ENCODE peak calls at places on chromosomes 11 and 22, in seven cellular contexts. Q is uterus, D is prostate gland, E is IMR-90, F is endothelial cell of umbilical vein, K is body of pancreas, C is sigmoid colon. U is an unnamed sample.
A peak's percentile ranks its signal among the peaks of the same experiment; 100 is the strongest.

GRCh38 chr11:67648140-67648795 is 2.3 kb downstream of the ACY3 start:
- DNase-seq in C (no peak), D (no peak), K (peak; percentile 72), Q (no peak), F (no peak), E (no peak), U (no peak)

GRCh38 chr22:25485626-25486545 is 78.6 kb upstream of the GRK3 start:
- DNase-seq in D (no peak), F (no peak), Q (no peak), K (no peak), E (peak; percentile 43), C (no peak), U (no peak)

GRCh38 chr11:107413352-107413751 is 44.3 kb downstream of the CWF19L2 start:
- DNase-seq in C (no peak), F (no peak), D (no peak), E (no peak), Q (no peak), K (no peak), U (no peak)

GRCh38 chr11:1829039-1829820 is 5.6 kb upstream of the SYT8 start:
- DNase-seq in F (no peak), C (no peak), Q (no peak), D (peak; percentile 60), K (no peak), E (peak; percentile 43), U (peak; percentile 14)

GRCh38 chr11:63504933-63505586 is 824 bp upstream of the LGALS12 start:
- DNase-seq in C (no peak), K (peak; percentile 86), D (no peak), F (no peak), E (no peak), Q (no peak), U (peak; percentile 89)

GRCh38 chr11:47413908-47414684 is 5.7 kb downstream of the SLC39A13 start:
- DNase-seq in K (no peak), F (no peak), E (peak; percentile 89), Q (peak; percentile 84), D (no peak), C (peak; percentile 81), U (no peak)

GRCh38 chr11:45771194-45771941 is 33.6 kb upstream of the SLC35C1 start:
- DNase-seq in Q (peak; percentile 74), F (peak; percentile 71), K (peak; percentile 74), E (peak; percentile 38), C (peak; percentile 78), D (peak; percentile 49), U (peak; percentile 70)

GRCh38 chr11:19953909-19954308 is 206.4 kb downstream of the DBX1 start:
- DNase-seq in F (peak; percentile 78), K (no peak), D (no peak), C (no peak), Q (no peak), E (peak; percentile 91), U (no peak)

GRCh38 chr11:2513441-2513840 is 68.6 kb downstream of the KCNQ1 start:
- DNase-seq in K (no peak), F (no peak), E (no peak), Q (no peak), C (no peak), D (no peak), U (peak; percentile 33)

GRCh38 chr11:16013649-16014275 is 342.6 kb downstream of the SOX6 start:
- DNase-seq in D (no peak), E (peak; percentile 43), Q (no peak), F (no peak), C (no peak), K (no peak), U (no peak)

GRCh38 chr22:38953577-38954413 is 3.6 kb upstream of the APOBEC3A start:
- DNase-seq in D (no peak), Q (no peak), C (peak; percentile 54), E (no peak), K (no peak), F (no peak), U (no peak)

GRCh38 chr11:22785251-22785650 is 44.4 kb downstream of the SVIP start:
- DNase-seq in C (no peak), K (no peak), D (no peak), Q (no peak), F (peak; percentile 85), E (peak; percentile 57), U (no peak)

GRCh38 chr22:41917906-41918791 is 3.3 kb upstream of the SHISA8 start:
- DNase-seq in C (no peak), D (no peak), F (peak; percentile 64), K (no peak), E (peak; percentile 63), Q (no peak), U (no peak)

GRCh38 chr22:41919357-41920224 is 4.7 kb upstream of the SHISA8 start:
- DNase-seq in E (peak; percentile 11), C (no peak), D (peak; percentile 39), Q (no peak), F (no peak), K (peak; percentile 41), U (no peak)

GRCh38 chr22:41922940-41923594 is 3.5 kb downstream of the TNFRSF13C start:
- DNase-seq in F (no peak), E (no peak), K (no peak), C (no peak), D (no peak), Q (no peak), U (no peak)

GRCh38 chr22:41922336-41922735 is 4.3 kb downstream of the TNFRSF13C start:
- DNase-seq in K (no peak), F (no peak), E (no peak), Q (no peak), C (no peak), D (no peak), U (no peak)

DNA sequence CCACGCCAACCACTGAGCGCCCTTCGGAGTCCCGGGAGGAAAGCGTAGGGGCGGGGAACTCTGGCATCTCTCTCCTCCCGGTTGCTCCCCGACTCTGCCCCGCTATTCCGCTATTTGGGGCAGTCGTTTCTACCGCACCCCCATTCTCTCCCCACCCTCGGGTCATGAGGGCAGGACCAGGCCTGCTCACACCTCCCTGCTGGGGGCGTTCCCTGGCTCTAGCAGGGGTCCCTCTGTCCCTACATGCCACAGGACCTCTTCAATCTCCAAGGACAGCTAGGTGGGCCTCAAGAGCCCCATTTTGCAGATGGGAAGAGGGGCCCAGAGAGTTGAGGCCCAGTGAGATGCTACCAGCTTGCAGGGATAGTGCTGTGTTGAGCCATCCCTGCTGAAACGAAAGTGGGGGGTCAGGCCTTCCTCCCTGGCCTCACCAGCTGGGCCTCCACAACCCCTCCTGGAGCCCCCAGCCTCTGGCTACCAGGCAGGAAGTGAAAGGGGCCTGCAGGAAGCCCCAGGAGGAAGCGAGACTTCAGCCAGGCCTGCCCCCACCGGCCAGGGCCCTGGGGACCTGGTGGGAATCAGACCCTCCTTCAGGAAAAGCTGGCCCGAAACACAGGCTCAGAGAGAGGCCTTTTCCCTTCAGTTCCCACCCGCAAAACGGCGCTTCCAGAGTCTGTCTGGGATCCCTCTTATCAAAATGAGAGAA is 5.5 kb upstream of the SHISA8 start:
- DNase-seq in K (no peak), E (no peak), C (no peak), F (no peak), Q (no peak), D (no peak), U (no peak)
- H3K4me3 ChIP-seq in K (no peak overlapping the region), E (no peak overlapping the region), C (peak overlapping the region; percentile 33), F (no peak overlapping the region), Q (no peak overlapping the region), D (peak overlapping the region; percentile 39), U (no peak overlapping the region)

GRCh38 chr22:26589367-26589844 is 526 bp downstream of the TPST2 start:
- DNase-seq in D (no peak), Q (peak; percentile 24), K (peak; percentile 40), E (peak; percentile 12), F (peak; percentile 23), C (no peak), U (peak; percentile 90)

GRCh38 chr22:26588749-26589366 is 1.1 kb downstream of the TPST2 start:
- DNase-seq in C (no peak), E (no peak), Q (no peak), K (no peak), F (no peak), D (no peak), U (no peak)

GRCh38 chr22:26590525-26590858 is 560 bp upstream of the TPST2 start:
- DNase-seq in Q (no peak), K (no peak), F (no peak), D (no peak), C (no peak), E (no peak), U (no peak)

GRCh38 chr22:26587991-26588613 is 1.8 kb downstream of the TPST2 start:
- DNase-seq in D (no peak), C (no peak), Q (no peak), K (no peak), E (no peak), F (no peak), U (no peak)

DNA sequence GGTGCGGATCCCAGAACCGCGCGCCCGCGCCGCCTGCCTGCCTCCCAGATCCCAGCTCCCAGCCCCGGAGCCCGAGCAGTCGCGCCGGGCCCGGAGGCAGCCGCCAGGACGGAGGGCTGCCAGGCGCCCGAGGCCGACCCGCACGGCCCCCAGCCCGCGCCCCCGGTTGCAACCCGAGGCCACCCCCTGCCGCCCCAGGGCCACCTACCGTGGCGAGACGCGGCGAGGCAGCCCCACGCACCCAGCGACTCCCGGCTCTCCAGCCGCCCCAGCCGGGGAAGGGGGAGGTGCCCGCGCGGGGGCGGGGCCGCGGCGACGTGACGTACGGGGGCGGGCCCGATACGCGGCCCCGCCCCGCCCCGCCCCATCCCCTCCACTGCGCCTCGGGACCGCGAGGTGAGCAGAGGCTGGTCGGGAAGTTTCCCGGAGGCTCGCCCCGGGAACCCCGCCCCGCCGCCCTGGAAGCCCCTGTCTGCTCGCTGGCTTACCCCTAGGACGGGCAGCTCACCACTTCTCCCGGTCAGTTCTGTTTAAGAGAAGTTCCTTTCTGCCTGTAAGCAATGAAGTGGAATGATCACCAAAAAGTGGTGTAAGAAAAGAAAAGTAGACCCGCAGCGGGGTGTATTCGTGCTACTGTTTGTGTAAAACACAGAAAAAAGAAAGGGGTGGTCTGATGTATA is at the start of gene TPST2:
- DNase-seq in Q (peak; percentile 81), E (peak; percentile 65), D (peak; percentile 76), C (peak; percentile 86), K (peak; percentile 78), F (peak; percentile 76), U (peak; percentile 88)
- TF ChIP-seq POLR2A in Q (peak; percentile 84), E (peak; percentile 72), D (peak; percentile 92), C (peak; percentile 25), K (peak; percentile 61), F (peak; percentile 60), U (peak; percentile 89)

DNA sequence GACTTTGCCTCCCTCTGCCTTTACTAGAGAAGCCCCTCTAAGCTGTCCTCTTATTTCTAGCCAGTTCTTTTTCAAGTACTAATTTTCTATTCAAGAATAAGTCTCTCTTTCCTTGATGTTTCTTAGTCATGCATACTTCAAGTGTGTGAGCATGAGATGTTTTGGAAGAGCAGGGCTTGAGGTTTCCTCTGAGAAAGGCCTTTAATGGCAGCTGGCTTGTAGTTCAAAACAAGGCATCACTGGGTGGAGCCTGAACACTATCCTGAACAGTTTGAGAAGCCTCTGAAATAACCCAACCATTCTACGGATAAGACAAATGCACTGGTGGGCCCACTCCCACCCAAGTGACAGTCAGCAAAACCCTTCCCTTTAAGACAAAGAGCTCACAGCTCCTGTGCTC is 37.6 kb downstream of the CLDN25 start:
- DNase-seq in F (no peak), D (no peak), K (no peak), Q (no peak), E (peak; percentile 51), C (no peak), U (no peak)
- H3K36me3 ChIP-seq in F (peaks cover 2% of the 10 kb centered on the region), D (no peaks in the 10 kb centered on the region), K (peaks cover 5% of the 10 kb centered on the region), Q (no peaks in the 10 kb centered on the region), E (peaks cover 17% of the 10 kb centered on the region), C (peaks cover 78% of the 10 kb centered on the region), U (no peaks in the 10 kb centered on the region)

GRCh38 chr11:121770933-121771332 is 318.2 kb upstream of the SORL1-AS1 start:
- DNase-seq in K (no peak), F (no peak), D (no peak), C (no peak), Q (no peak), E (peak; percentile 17), U (no peak)
- H3K4me3 ChIP-seq in K (no peak overlapping the region), F (no peak overlapping the region), D (no peak overlapping the region), C (no peak overlapping the region), Q (no peak overlapping the region), E (no peak overlapping the region), U (no peak overlapping the region)